ENCODE peak calls at places on chromosomes 16 and 17, in five cellular contexts. One of them, this sample, is unnamed.
A peak's percentile ranks its signal among the peaks of the same experiment; 100 is the strongest.

GRCh38 chr17:44990994-44991393 is 22.9 kb upstream of the C1QL1 start:
- DNase-seq in cardiac fibroblast: no peak
- DNase-seq in HFF-Myc: no peak
- DNase-seq in neural progenitor cell: no peak
- DNase-seq in right atrium auricular region: no peak
- DNase-seq in this sample: no peak

GRCh38 chr16:85612191-85612800 is 826 bp upstream of the GSE1 start:
- DNase-seq in cardiac fibroblast: peak; percentile 81
- DNase-seq in HFF-Myc: peak; percentile 51
- DNase-seq in neural progenitor cell: peak; percentile 55
- DNase-seq in right atrium auricular region: no peak
- DNase-seq in this sample: peak; percentile 94

GRCh38 chr16:62404857-62405611 is 368.8 kb upstream of the CDH8 start:
- DNase-seq in cardiac fibroblast: no peak
- DNase-seq in HFF-Myc: no peak
- DNase-seq in neural progenitor cell: no peak
- DNase-seq in right atrium auricular region: no peak
- DNase-seq in this sample: peak; percentile 56

GRCh38 chr17:45093444-45094110 is 32.5 kb downstream of the NMT1 start:
- DNase-seq in cardiac fibroblast: no peak
- DNase-seq in HFF-Myc: no peak
- DNase-seq in neural progenitor cell: no peak
- DNase-seq in right atrium auricular region: no peak
- DNase-seq in this sample: no peak

GRCh38 chr17:67390646-67391480 is 13.8 kb downstream of the PITPNC1 start:
- DNase-seq in cardiac fibroblast: peak; percentile 97
- DNase-seq in HFF-Myc: peak; percentile 63
- DNase-seq in neural progenitor cell: no peak
- DNase-seq in right atrium auricular region: no peak
- DNase-seq in this sample: no peak

GRCh38 chr16:78269251-78269650 is 169.8 kb downstream of the WWOX start:
- DNase-seq in cardiac fibroblast: no peak
- DNase-seq in HFF-Myc: no peak
- DNase-seq in neural progenitor cell: no peak
- DNase-seq in right atrium auricular region: no peak
- DNase-seq in this sample: no peak

GRCh38 chr16:66287916-66288315 is 78.6 kb upstream of the CDH5 start:
- DNase-seq in cardiac fibroblast: no peak
- DNase-seq in HFF-Myc: no peak
- DNase-seq in neural progenitor cell: no peak
- DNase-seq in right atrium auricular region: peak; percentile 44
- DNase-seq in this sample: no peak

GRCh38 chr16:79089735-79090284 is 510.7 kb downstream of the MAF start:
- DNase-seq in cardiac fibroblast: no peak
- DNase-seq in HFF-Myc: no peak
- DNase-seq in neural progenitor cell: no peak
- DNase-seq in right atrium auricular region: no peak
- DNase-seq in this sample: no peak

GRCh38 chr17:76996741-76997694 is 128.8 kb downstream of the MGAT5B start:
- DNase-seq in cardiac fibroblast: no peak
- DNase-seq in HFF-Myc: no peak
- DNase-seq in neural progenitor cell: no peak
- DNase-seq in right atrium auricular region: no peak
- DNase-seq in this sample: no peak

GRCh38 chr17:78568051-78568450 is 9.1 kb downstream of the DNAH17 start:
- DNase-seq in cardiac fibroblast: peak; percentile 51
- DNase-seq in HFF-Myc: no peak
- DNase-seq in neural progenitor cell: no peak
- DNase-seq in right atrium auricular region: no peak
- DNase-seq in this sample: no peak

GRCh38 chr17:76493505-76494167 is 7.6 kb downstream of the RHBDF2 start:
- DNase-seq in cardiac fibroblast: no peak
- DNase-seq in HFF-Myc: no peak
- DNase-seq in neural progenitor cell: no peak
- DNase-seq in right atrium auricular region: no peak
- DNase-seq in this sample: no peak

GRCh38 chr17:82892869-82893565 is 53.2 kb upstream of the ZNF750 start:
- DNase-seq in cardiac fibroblast: no peak
- DNase-seq in HFF-Myc: no peak
- DNase-seq in neural progenitor cell: no peak
- DNase-seq in right atrium auricular region: no peak
- DNase-seq in this sample: no peak

GRCh38 chr16:89256651-89257254 is 39.2 kb downstream of the ZNF778 start:
- DNase-seq in cardiac fibroblast: peak; percentile 47
- DNase-seq in HFF-Myc: peak; percentile 15
- DNase-seq in neural progenitor cell: peak; percentile 58
- DNase-seq in right atrium auricular region: peak; percentile 70
- DNase-seq in this sample: peak; percentile 91

GRCh38 chr17:51200295-51200694 is 34.1 kb downstream of the NME2 start:
- DNase-seq in cardiac fibroblast: no peak
- DNase-seq in HFF-Myc: no peak
- DNase-seq in neural progenitor cell: no peak
- DNase-seq in right atrium auricular region: no peak
- DNase-seq in this sample: no peak

GRCh38 chr17:8041249-8041928 is 2.5 kb downstream of the ALOX15B start:
- DNase-seq in cardiac fibroblast: peak; percentile 95
- DNase-seq in HFF-Myc: no peak
- DNase-seq in neural progenitor cell: peak; percentile 72
- DNase-seq in right atrium auricular region: peak; percentile 62
- DNase-seq in this sample: peak; percentile 79

GRCh38 chr16:22098538-22099255 is 6.4 kb downstream of the VWA3A start:
- DNase-seq in cardiac fibroblast: peak; percentile 68
- DNase-seq in HFF-Myc: peak; percentile 30
- DNase-seq in neural progenitor cell: peak; percentile 75
- DNase-seq in right atrium auricular region: no peak
- DNase-seq in this sample: peak; percentile 51

GRCh38 chr17:77409282-77410161 is 268.8 kb downstream of the SEC14L1 start:
- DNase-seq in cardiac fibroblast: peak; percentile 70
- DNase-seq in HFF-Myc: peak; percentile 66
- DNase-seq in neural progenitor cell: peak; percentile 78
- DNase-seq in right atrium auricular region: no peak
- DNase-seq in this sample: peak; percentile 92

GRCh38 chr16:47612711-47613110 is 151.6 kb downstream of the PHKB start:
- DNase-seq in cardiac fibroblast: peak; percentile 21
- DNase-seq in HFF-Myc: no peak
- DNase-seq in neural progenitor cell: no peak
- DNase-seq in right atrium auricular region: no peak
- DNase-seq in this sample: no peak

GRCh38 chr17:18259621-18260331 is 686 bp upstream of the MIEF2 start:
- DNase-seq in cardiac fibroblast: no peak
- DNase-seq in HFF-Myc: no peak
- DNase-seq in neural progenitor cell: peak; percentile 10
- DNase-seq in right atrium auricular region: no peak
- DNase-seq in this sample: no peak

GRCh38 chr16:27402964-27403600 is 1.1 kb downstream of the IL21R start:
- DNase-seq in cardiac fibroblast: no peak
- DNase-seq in HFF-Myc: no peak
- DNase-seq in neural progenitor cell: no peak
- DNase-seq in right atrium auricular region: peak; percentile 53
- DNase-seq in this sample: no peak

GRCh38 chr16:88769617-88770458 is 15.2 kb downstream of the PIEZO1 start:
- DNase-seq in cardiac fibroblast: no peak
- DNase-seq in HFF-Myc: no peak
- DNase-seq in neural progenitor cell: peak; percentile 92
- DNase-seq in right atrium auricular region: no peak
- DNase-seq in this sample: peak; percentile 98

GRCh38 chr17:81280571-81280970 is 14.5 kb downstream of the SLC38A10 start:
- DNase-seq in cardiac fibroblast: no peak
- DNase-seq in HFF-Myc: no peak
- DNase-seq in neural progenitor cell: no peak
- DNase-seq in right atrium auricular region: no peak
- DNase-seq in this sample: no peak

GRCh38 chr17:83193336-83194188 is 114.2 kb downstream of the METRNL start:
- DNase-seq in cardiac fibroblast: peak; percentile 37
- DNase-seq in HFF-Myc: no peak
- DNase-seq in neural progenitor cell: no peak
- DNase-seq in right atrium auricular region: no peak
- DNase-seq in this sample: no peak

GRCh38 chr17:80956321-80957190 is 35.1 kb upstream of the CHMP6 start:
- DNase-seq in cardiac fibroblast: no peak
- DNase-seq in HFF-Myc: no peak
- DNase-seq in neural progenitor cell: peak; percentile 87
- DNase-seq in right atrium auricular region: no peak
- DNase-seq in this sample: peak; percentile 62

GRCh38 chr17:43468746-43469544 is 14.8 kb upstream of the DHX8 start:
- DNase-seq in cardiac fibroblast: peak; percentile 94
- DNase-seq in HFF-Myc: peak; percentile 82
- DNase-seq in neural progenitor cell: no peak
- DNase-seq in right atrium auricular region: no peak
- DNase-seq in this sample: no peak

GRCh38 chr17:8953152-8953885 is 12.2 kb downstream of the PIK3R5 start:
- DNase-seq in cardiac fibroblast: no peak
- DNase-seq in HFF-Myc: no peak
- DNase-seq in neural progenitor cell: no peak
- DNase-seq in right atrium auricular region: no peak
- DNase-seq in this sample: no peak

GRCh38 chr17:13073013-13073412 is 55.2 kb upstream of the ELAC2 start:
- DNase-seq in cardiac fibroblast: no peak
- DNase-seq in HFF-Myc: no peak
- DNase-seq in neural progenitor cell: no peak
- DNase-seq in right atrium auricular region: no peak
- DNase-seq in this sample: no peak

GRCh38 chr17:32271844-32272243 is 6.2 kb downstream of the RHBDL3 start:
- DNase-seq in cardiac fibroblast: no peak
- DNase-seq in HFF-Myc: no peak
- DNase-seq in neural progenitor cell: no peak
- DNase-seq in right atrium auricular region: no peak
- DNase-seq in this sample: no peak

GRCh38 chr16:22070361-22071351 is 21.7 kb upstream of the VWA3A start:
- DNase-seq in cardiac fibroblast: peak; percentile 73
- DNase-seq in HFF-Myc: no peak
- DNase-seq in neural progenitor cell: no peak
- DNase-seq in right atrium auricular region: no peak
- DNase-seq in this sample: no peak

GRCh38 chr16:89577055-89577759 is 1.6 kb downstream of the CPNE7 start:
- DNase-seq in cardiac fibroblast: no peak
- DNase-seq in HFF-Myc: no peak
- DNase-seq in neural progenitor cell: no peak
- DNase-seq in right atrium auricular region: no peak
- DNase-seq in this sample: peak; percentile 69

GRCh38 chr17:43766413-43767052 is 7.9 kb upstream of the SOST start:
- DNase-seq in cardiac fibroblast: peak; percentile 73
- DNase-seq in HFF-Myc: no peak
- DNase-seq in neural progenitor cell: peak; percentile 83
- DNase-seq in right atrium auricular region: peak; percentile 78
- DNase-seq in this sample: peak; percentile 79

GRCh38 chr17:43399839-43400328 is 1.1 kb downstream of the ARL4D start:
- DNase-seq in cardiac fibroblast: no peak
- DNase-seq in HFF-Myc: no peak
- DNase-seq in neural progenitor cell: no peak
- DNase-seq in right atrium auricular region: no peak
- DNase-seq in this sample: peak; percentile 40

GRCh38 chr17:57033296-57033695 is 51.8 kb upstream of the AKAP1 start:
- DNase-seq in cardiac fibroblast: peak; percentile 10
- DNase-seq in HFF-Myc: no peak
- DNase-seq in neural progenitor cell: no peak
- DNase-seq in right atrium auricular region: no peak
- DNase-seq in this sample: no peak

GRCh38 chr16:59042296-59042695 is 308.2 kb upstream of the GOT2 start:
- DNase-seq in cardiac fibroblast: no peak
- DNase-seq in HFF-Myc: no peak
- DNase-seq in neural progenitor cell: no peak
- DNase-seq in right atrium auricular region: no peak
- DNase-seq in this sample: no peak

DNA sequence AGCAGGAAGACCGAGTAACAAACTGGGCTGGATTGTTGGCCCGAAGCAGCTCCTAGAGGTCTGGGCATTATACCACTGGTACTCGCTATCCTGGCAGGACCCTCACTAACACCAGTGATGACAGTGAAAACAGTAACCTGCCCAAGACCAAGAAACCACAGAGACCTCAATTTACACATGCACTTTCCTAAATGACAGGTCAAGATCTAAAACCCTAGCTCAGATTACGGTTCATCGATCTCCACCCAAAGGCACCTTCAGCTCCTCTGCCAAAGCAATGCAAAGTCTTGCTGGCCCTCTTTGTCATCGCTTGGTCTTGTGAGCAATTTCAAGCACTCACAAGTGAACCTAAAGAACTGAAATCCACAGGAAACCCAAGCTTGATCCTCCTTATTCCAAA is 1.5 kb downstream of the PIP4K2B start:
- DNase-seq in cardiac fibroblast: peak; percentile 15
- DNase-seq in HFF-Myc: no peak
- DNase-seq in neural progenitor cell: no peak
- DNase-seq in right atrium auricular region: no peak
- DNase-seq in this sample: no peak
- H3K4me3 ChIP-seq in cardiac fibroblast: peak overlapping the region; percentile 80
- H3K4me3 ChIP-seq in HFF-Myc: peak overlapping the region; percentile 74
- H3K4me3 ChIP-seq in neural progenitor cell: peak overlapping the region; percentile 87
- H3K4me3 ChIP-seq in right atrium auricular region: peak overlapping the region; percentile 92
- H3K4me3 ChIP-seq in this sample: no peak overlapping the region

GRCh38 chr17:29715680-29716079 is 93.0 kb upstream of the CORO6 start:
- DNase-seq in cardiac fibroblast: no peak
- DNase-seq in HFF-Myc: no peak
- DNase-seq in neural progenitor cell: no peak
- DNase-seq in right atrium auricular region: no peak
- DNase-seq in this sample: no peak
- H3K4me3 ChIP-seq in cardiac fibroblast: no peak overlapping the region
- H3K4me3 ChIP-seq in HFF-Myc: no peak overlapping the region
- H3K4me3 ChIP-seq in neural progenitor cell: no peak overlapping the region
- H3K4me3 ChIP-seq in right atrium auricular region: no peak overlapping the region
- H3K4me3 ChIP-seq in this sample: no peak overlapping the region

DNA sequence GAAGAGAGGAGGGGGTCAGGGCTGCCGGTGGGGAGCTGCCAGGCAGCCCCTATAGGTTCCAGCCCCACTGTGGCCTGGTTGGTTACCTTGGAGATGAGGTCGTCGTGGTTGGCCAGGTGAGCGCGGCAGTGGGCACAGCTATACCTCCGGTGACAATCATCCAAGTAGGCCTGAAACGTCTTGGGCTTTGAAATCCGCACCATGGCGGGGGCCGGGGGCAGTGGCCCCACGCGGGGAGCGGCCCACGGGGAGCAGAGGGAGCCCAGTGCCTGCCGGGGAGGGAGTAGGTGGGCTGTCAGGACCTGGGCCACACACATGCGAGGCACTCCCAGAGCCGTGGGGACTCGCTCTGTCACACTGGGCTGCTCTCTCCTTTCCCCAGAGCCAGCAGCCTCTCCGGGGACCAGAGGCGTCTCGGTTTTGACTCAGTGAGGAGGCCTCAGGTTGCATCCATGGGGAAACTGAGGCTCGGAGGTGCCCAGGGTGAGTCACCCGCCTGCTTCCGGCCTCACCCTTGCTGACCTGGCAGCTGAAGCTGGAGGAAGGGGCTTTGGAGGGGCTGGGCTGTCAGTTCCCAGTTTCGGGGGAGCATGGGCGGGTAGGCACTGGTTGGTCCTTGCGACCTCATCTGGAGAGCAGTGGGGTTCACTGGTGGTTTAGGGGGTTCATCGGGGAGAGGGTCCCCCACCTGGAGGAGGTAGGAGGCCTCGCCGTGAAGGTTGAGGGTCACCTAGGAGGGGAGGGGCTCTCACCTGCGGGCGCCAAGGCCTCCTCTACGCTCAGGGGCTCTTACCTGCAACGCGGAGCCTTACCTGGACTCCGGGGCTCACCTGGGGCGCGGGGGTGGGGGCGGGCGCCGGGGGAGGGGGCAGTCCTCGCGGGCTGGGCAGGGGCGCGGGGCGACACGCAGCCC is 591 bp downstream of the YPEL3 start:
- DNase-seq in cardiac fibroblast: no peak
- DNase-seq in HFF-Myc: no peak
- DNase-seq in neural progenitor cell: peak; percentile 13
- DNase-seq in right atrium auricular region: no peak
- DNase-seq in this sample: peak; percentile 71
- H3K4me3 ChIP-seq in cardiac fibroblast: peak overlapping the region; percentile 86
- H3K4me3 ChIP-seq in HFF-Myc: peak overlapping the region; percentile 46
- H3K4me3 ChIP-seq in neural progenitor cell: peak overlapping the region; percentile 83
- H3K4me3 ChIP-seq in right atrium auricular region: peak overlapping the region; percentile 68
- H3K4me3 ChIP-seq in this sample: peak overlapping the region; percentile 39

GRCh38 chr17:74744714-74745547 is 3.5 kb upstream of the NHERF1 start:
- DNase-seq in cardiac fibroblast: peak; percentile 75
- DNase-seq in HFF-Myc: peak; percentile 32
- DNase-seq in neural progenitor cell: peak; percentile 84
- DNase-seq in right atrium auricular region: peak; percentile 95
- DNase-seq in this sample: peak; percentile 96
- H3K4me3 ChIP-seq in cardiac fibroblast: no peak overlapping the region
- H3K4me3 ChIP-seq in HFF-Myc: no peak overlapping the region
- H3K4me3 ChIP-seq in neural progenitor cell: peak overlapping the region; percentile 30
- H3K4me3 ChIP-seq in right atrium auricular region: peak overlapping the region; percentile 30
- H3K4me3 ChIP-seq in this sample: peak overlapping the region; percentile 29